ENCODE peak calls at places on chromosomes 12 and 14, in five cellular contexts. E is astrocyte of the cerebellum, M is left ventricle myocardium inferior, L is neural crest cell, X is prostate gland. A is an unnamed sample.

GRCh38 chr12:114340231-114340630 is 65.7 kb downstream of the TBX5 start:
- DNase-seq in E (no peak), M (no peak), L (no peak), X (no peak), A (no peak)

GRCh38 chr12:69254046-69254445 is 14.7 kb downstream of the CPSF6 start:
- DNase-seq in E (no peak), M (no peak), L (no peak), X (no peak), A (no peak)

GRCh38 chr12:114415525-114415868 is 9.6 kb upstream of the TBX5 start:
- DNase-seq in E (no peak), M (no peak), L (no peak), X (no peak), A (no peak)

GRCh38 chr12:30877110-30877875 is 49.3 kb upstream of the TSPAN11 start:
- DNase-seq in E (no peak), M (no peak), L (no peak), X (peak), A (no peak)

GRCh38 chr12:89261210-89261609 is 91.1 kb downstream of the DUSP6 start:
- DNase-seq in E (no peak), M (no peak), L (no peak), X (no peak), A (no peak)

GRCh38 chr12:105385141-105385540 is 54.6 kb downstream of the C12orf75 start:
- DNase-seq in E (peak), M (no peak), L (no peak), X (no peak), A (no peak)

GRCh38 chr12:104873374-104873773 is 84.7 kb downstream of the SLC41A2 start:
- DNase-seq in E (no peak), M (no peak), L (no peak), X (no peak), A (no peak)

GRCh38 chr12:115132906-115133305 is 448.9 kb upstream of the TBX3 start:
- DNase-seq in E (no peak), M (no peak), L (no peak), X (no peak), A (no peak)

GRCh38 chr12:28603801-28604200 is 413.5 kb downstream of the CCDC91 start:
- DNase-seq in E (no peak), M (no peak), L (no peak), X (no peak), A (no peak)

GRCh38 chr12:6313326-6313940 is 3.0 kb downstream of the PLEKHG6 start:
- DNase-seq in E (no peak), M (no peak), L (no peak), X (no peak), A (no peak)

DNA sequence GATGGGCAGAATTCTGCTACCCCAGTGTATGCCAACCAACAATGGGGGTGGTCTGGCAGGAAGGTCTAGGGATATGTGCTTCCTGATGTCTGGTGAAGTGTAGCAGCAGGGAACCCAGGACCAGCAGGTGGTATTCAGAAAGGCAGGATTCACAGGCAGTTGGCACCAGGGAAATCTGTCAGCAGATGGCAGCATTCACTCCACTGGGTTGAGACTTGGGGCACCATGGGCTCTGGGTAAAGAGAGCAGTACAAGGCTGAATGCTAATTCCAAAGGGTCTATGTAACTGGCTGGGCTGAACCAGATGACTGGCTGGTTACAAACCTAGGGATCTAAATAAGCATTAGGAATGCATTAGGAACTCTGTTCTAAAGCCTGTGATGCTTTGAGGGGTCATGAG is 466.9 kb upstream of the STXBP6 start:
- DNase-seq in E (no peak), M (no peak), L (no peak), X (no peak), A (no peak)
- TF ChIP-seq CTCF in E (no peak), M (no peak), L (no peak), X (no peak), A (no peak)

GRCh38 chr14:89457007-89457406 is 40.0 kb upstream of the FOXN3 start:
- DNase-seq in E (no peak), M (no peak), L (no peak), X (no peak), A (no peak)

GRCh38 chr14:89455412-89455811 is 38.4 kb upstream of the FOXN3 start:
- DNase-seq in E (no peak), M (no peak), L (no peak), X (no peak), A (no peak)

GRCh38 chr14:89451229-89451628 is 34.2 kb upstream of the FOXN3 start:
- DNase-seq in E (no peak), M (no peak), L (no peak), X (no peak), A (no peak)

GRCh38 chr14:89452281-89452680 is 35.2 kb upstream of the FOXN3 start:
- DNase-seq in E (no peak), M (no peak), L (no peak), X (no peak), A (no peak)

GRCh38 chr14:89454971-89455370 is 37.9 kb upstream of the FOXN3 start:
- DNase-seq in E (no peak), M (no peak), L (no peak), X (no peak), A (no peak)
- TF ChIP-seq CTCF in E (no peak), M (no peak), L (no peak), X (no peak), A (no peak)

GRCh38 chr12:67424784-67425183 is 155.6 kb downstream of the CAND1 start:
- DNase-seq in E (no peak), M (no peak), L (no peak), X (no peak), A (no peak)
- TF ChIP-seq CTCF in E (no peak), M (no peak), L (no peak), X (no peak), A (no peak)

GRCh38 chr12:78562358-78563205 is 302.0 kb upstream of the SYT1 start:
- DNase-seq in E (no peak), M (no peak), L (no peak), X (no peak), A (no peak)

GRCh38 chr12:78571953-78572352 is 292.6 kb upstream of the SYT1 start:
- DNase-seq in E (no peak), M (no peak), L (no peak), X (no peak), A (no peak)

GRCh38 chr12:78560633-78561032 is 303.9 kb upstream of the SYT1 start:
- DNase-seq in E (no peak), M (no peak), L (no peak), X (no peak), A (no peak)

GRCh38 chr12:78568326-78569020 is 296.1 kb upstream of the SYT1 start:
- DNase-seq in E (no peak), M (no peak), L (no peak), X (no peak), A (peak)

DNA sequence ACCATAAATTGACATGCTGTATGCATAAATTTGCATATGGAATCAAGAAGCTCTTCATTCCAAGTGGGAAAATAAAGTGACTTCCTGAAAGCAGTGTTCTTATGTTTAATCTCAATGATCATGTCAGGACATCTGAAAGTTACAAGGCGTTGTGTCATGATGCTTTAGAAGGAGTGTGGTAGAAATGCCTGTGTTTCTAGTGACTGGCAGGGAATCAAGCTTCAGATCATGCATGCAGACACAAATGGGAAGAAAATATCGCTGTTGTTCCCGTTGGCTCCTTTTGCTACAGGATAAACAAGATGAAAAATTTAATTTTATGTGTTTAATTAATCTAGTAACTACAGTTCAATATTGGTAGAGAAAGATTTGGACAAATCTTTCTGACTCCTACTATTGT is 298.1 kb upstream of the SYT1 start:
- DNase-seq in E (no peak), M (no peak), L (no peak), X (no peak), A (no peak)
- TF ChIP-seq CTCF in E (no peak), M (no peak), L (no peak), X (no peak), A (no peak)

A was measured in kidney epithelial cell.